ENCODE peak calls at places on chromosomes 4 and X, in six cellular contexts. A is left ventricle myocardium inferior, E is HFF-Myc, V is PC-9, O is psoas muscle, B is astrocyte of the spinal cord. H is an unnamed sample.

GRCh38 chr4:34037280-34037679 is 2207.0 kb downstream of the ARAP2 start:
- DNase-seq in A (no peak), E (no peak), V (no peak), O (no peak), B (no peak), H (no peak)

GRCh38 chr4:121555315-121556107 is 141.3 kb downstream of the ANXA5 start:
- DNase-seq in A (no peak), E (no peak), V (no peak), O (no peak), B (no peak), H (no peak)

GRCh38 chr4:8191136-8191747 is 7.8 kb upstream of the SH3TC1 start:
- DNase-seq in A (peak), E (no peak), V (peak), O (peak), B (peak), H (no peak)

GRCh38 chr4:165982934-165983333 is 109.9 kb downstream of the TLL1 start:
- DNase-seq in A (no peak), E (no peak), V (no peak), O (no peak), B (no peak), H (no peak)

GRCh38 chrX:55109304-55109703 is 20.5 kb downstream of the PAGE2 start:
- DNase-seq in A (no peak), E (no peak), V (no peak), O (no peak), B (no peak), H (no peak)

GRCh38 chr4:41991916-41992767 is 1.8 kb downstream of the SLC30A9 start:
- DNase-seq in A (no peak), E (no peak), V (no peak), O (no peak), B (no peak), H (no peak)

GRCh38 chrX:110082156-110082555 is 79.2 kb downstream of the TMEM164 start:
- DNase-seq in A (no peak), E (no peak), V (no peak), O (no peak), B (peak), H (no peak)

GRCh38 chr4:189385098-189385497 is 555.6 kb upstream of the FRG1 start:
- DNase-seq in A (no peak), E (no peak), V (no peak), O (no peak), B (no peak), H (no peak)

GRCh38 chrX:9576059-9576458 is 111.2 kb downstream of the TBL1X start:
- DNase-seq in A (no peak), E (no peak), V (no peak), O (no peak), B (no peak), H (no peak)

GRCh38 chr4:156889616-156890594 is 81.7 kb downstream of the PDGFC start:
- DNase-seq in A (peak), E (no peak), V (no peak), O (peak), B (peak), H (no peak)

GRCh38 chrX:52544147-52544840 is 27.4 kb upstream of the XAGE1B start:
- DNase-seq in A (no peak), E (no peak), V (no peak), O (no peak), B (no peak), H (no peak)

GRCh38 chr4:29756966-29757365 is 963.2 kb upstream of the PCDH7 start:
- DNase-seq in A (no peak), E (no peak), V (no peak), O (no peak), B (no peak), H (no peak)
- TF ChIP-seq CTCF in A (no peak), E (no peak), V (no peak), O (no peak), B (no peak), H (no peak)

DNA sequence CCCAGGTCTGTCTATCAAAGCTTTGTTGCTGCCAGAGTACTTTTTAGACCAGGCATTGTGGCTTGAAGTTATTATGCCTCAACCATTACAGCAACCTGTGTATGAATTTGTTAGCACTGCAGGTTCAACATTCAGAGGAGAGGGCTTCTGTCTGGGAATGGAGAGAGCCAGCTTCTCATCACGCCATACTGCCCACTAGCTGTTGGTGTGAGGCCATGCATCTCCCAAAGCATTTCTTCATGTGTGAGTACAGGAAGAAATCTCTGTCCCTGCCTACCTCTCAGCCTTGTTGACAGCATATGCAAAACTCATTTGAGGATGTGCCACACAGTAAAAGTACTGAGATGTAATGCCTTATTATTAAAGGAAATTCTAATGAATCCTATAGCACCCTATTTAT is 76.9 kb upstream of the PPARGC1A start:
- DNase-seq in A (no peak), E (no peak), V (no peak), O (no peak), B (no peak), H (no peak)
- TF ChIP-seq CTCF in A (peak), E (peak), V (no peak), O (peak), B (peak), H (peak)

GRCh38 chr4:142840516-142841123 is 5.5 kb downstream of the INPP4B start:
- DNase-seq in A (no peak), E (no peak), V (no peak), O (no peak), B (peak), H (no peak)
- TF ChIP-seq CTCF in A (peak), E (peak), V (peak), O (peak), B (peak), H (peak)

GRCh38 chrX:121000589-121000988 is 15.0 kb upstream of the CT47A1 start:
- DNase-seq in A (no peak), E (no peak), V (no peak), O (no peak), B (peak), H (no peak)
- TF ChIP-seq CTCF in A (peak), E (no peak), V (peak), O (no peak), B (peak), H (peak)

DNA sequence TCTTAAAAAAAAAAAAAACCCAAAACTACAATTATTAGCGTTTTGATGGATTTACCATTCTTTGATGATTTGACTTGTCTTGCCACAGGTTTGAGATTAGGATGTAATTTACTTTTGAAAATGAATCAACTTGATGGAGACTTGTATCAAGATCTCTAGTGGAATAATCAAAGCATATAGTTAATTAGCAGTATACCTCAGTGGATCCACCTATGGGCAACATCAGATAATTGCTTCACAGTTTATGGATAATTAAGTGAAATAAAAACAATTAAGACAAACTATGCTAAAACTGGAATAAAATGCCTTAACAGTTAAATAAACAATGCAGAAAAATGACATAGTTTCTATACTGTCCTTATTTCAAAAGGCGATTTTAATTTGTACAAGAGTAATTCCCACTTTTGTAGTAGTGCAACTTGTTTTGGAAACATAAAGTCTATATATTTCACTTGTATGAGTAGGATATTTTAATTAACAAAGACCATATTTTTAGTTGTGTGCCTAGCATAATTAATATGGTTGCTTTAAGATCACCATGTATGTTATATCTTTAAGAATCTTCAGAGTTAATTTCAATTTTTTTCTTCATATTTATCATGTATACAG is 4.2 kb downstream of the CPEB2 start:
- DNase-seq in A (no peak), E (no peak), V (no peak), O (no peak), B (peak), H (no peak)
- TF ChIP-seq CTCF in A (peak), E (no peak), V (peak), O (peak), B (peak), H (peak)

H was measured in Panc1.